ENCODE peak calls at places on chromosomes 2 and 18, in five cellular contexts. One of them, this sample, is unnamed.

GRCh38 chr2:173892341-173892740 is 72.8 kb downstream of the SP3 start:
- DNase-seq in HCT116: no peak
- DNase-seq in GM12878: no peak
- DNase-seq in K562: no peak
- DNase-seq in H1: no peak
- DNase-seq in this sample: no peak

GRCh38 chr2:211846714-211847113 is 691.9 kb downstream of the ERBB4 start:
- DNase-seq in HCT116: no peak
- DNase-seq in K562: no peak
- DNase-seq in GM12878: no peak
- DNase-seq in H1: no peak
- DNase-seq in this sample: no peak

GRCh38 chr2:237714690-237715458 is 83.7 kb upstream of the RBM44 start:
- DNase-seq in K562: no peak
- DNase-seq in GM12878: no peak
- DNase-seq in H1: no peak
- DNase-seq in HCT116: no peak
- DNase-seq in this sample: peak

GRCh38 chr2:31523871-31524492 is 56.8 kb downstream of the SRD5A2 start:
- DNase-seq in H1: no peak
- DNase-seq in GM12878: no peak
- DNase-seq in HCT116: peak
- DNase-seq in K562: peak
- DNase-seq in this sample: peak

GRCh38 chr2:198186257-198186656 is 381.9 kb downstream of the PLCL1 start:
- DNase-seq in K562: no peak
- DNase-seq in HCT116: no peak
- DNase-seq in H1: no peak
- DNase-seq in GM12878: no peak
- DNase-seq in this sample: no peak

GRCh38 chr18:3086865-3087264 is 73.9 kb upstream of the LPIN2 start:
- DNase-seq in H1: no peak
- DNase-seq in GM12878: no peak
- DNase-seq in HCT116: no peak
- DNase-seq in K562: no peak
- DNase-seq in this sample: no peak

GRCh38 chr2:224507789-224508188 is 77.4 kb downstream of the CUL3 start:
- DNase-seq in H1: no peak
- DNase-seq in K562: no peak
- DNase-seq in HCT116: no peak
- DNase-seq in GM12878: no peak
- DNase-seq in this sample: no peak

GRCh38 chr2:224023188-224023587 is 15.9 kb downstream of the SERPINE2 start:
- DNase-seq in H1: no peak
- DNase-seq in HCT116: no peak
- DNase-seq in K562: no peak
- DNase-seq in GM12878: no peak
- DNase-seq in this sample: peak

GRCh38 chr2:208315081-208315788 is 49.2 kb downstream of the PIKFYVE start:
- DNase-seq in H1: no peak
- DNase-seq in HCT116: no peak
- DNase-seq in GM12878: peak
- DNase-seq in K562: no peak
- DNase-seq in this sample: no peak

GRCh38 chr2:1954061-1954460 is 209.7 kb upstream of the PXDN start:
- DNase-seq in HCT116: no peak
- DNase-seq in H1: no peak
- DNase-seq in GM12878: no peak
- DNase-seq in K562: no peak
- DNase-seq in this sample: no peak

GRCh38 chr18:78542204-78542603 is 437.4 kb upstream of the SALL3 start:
- DNase-seq in K562: no peak
- DNase-seq in H1: no peak
- DNase-seq in GM12878: no peak
- DNase-seq in HCT116: no peak
- DNase-seq in this sample: no peak

GRCh38 chr18:3140986-3141639 is 78.7 kb downstream of the MYOM1 start:
- DNase-seq in K562: no peak
- DNase-seq in GM12878: no peak
- DNase-seq in H1: no peak
- DNase-seq in HCT116: no peak
- DNase-seq in this sample: no peak

GRCh38 chr2:9779572-9780264 is 63.6 kb upstream of the TAF1B start:
- DNase-seq in K562: no peak
- DNase-seq in GM12878: no peak
- DNase-seq in HCT116: no peak
- DNase-seq in H1: no peak
- DNase-seq in this sample: no peak

DNA sequence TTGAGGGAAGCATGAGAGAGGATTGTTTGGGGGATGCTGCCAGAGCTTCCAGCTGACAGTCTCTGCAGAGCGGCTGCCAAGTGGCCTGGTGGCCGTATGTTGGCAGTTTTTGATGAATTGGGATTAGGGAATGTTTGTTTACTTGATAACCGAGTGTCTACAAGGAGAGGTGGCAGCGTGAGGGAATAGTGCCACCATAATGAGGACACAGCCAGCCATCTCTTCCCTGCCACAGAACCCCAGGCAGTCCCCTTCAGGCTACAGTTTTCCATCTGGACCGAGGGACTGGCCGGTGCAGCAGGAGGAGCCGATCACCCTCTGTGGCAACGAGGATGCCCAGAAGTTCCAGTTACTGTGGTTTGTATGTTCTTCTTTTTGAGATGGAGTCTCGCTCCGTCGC is 55.2 kb downstream of the TRAPPC12 start:
- DNase-seq in GM12878: no peak
- DNase-seq in H1: no peak
- DNase-seq in K562: no peak
- DNase-seq in HCT116: no peak
- DNase-seq in this sample: no peak
- TF ChIP-seq SP1 in GM12878: no peak
- TF ChIP-seq SP1 in H1: no peak
- TF ChIP-seq SP1 in K562: no peak
- TF ChIP-seq SP1 in HCT116: no peak
- TF ChIP-seq SP1 in this sample: no peak

GRCh38 chr2:175153-175786 is 88.6 kb downstream of the SH3YL1 start:
- DNase-seq in K562: no peak
- DNase-seq in GM12878: no peak
- DNase-seq in H1: no peak
- DNase-seq in HCT116: no peak
- DNase-seq in this sample: peak

GRCh38 chr2:179886-180285 is 83.9 kb downstream of the SH3YL1 start:
- DNase-seq in H1: no peak
- DNase-seq in HCT116: no peak
- DNase-seq in GM12878: no peak
- DNase-seq in K562: no peak
- DNase-seq in this sample: no peak

GRCh38 chr2:176911-177310 is 86.9 kb downstream of the SH3YL1 start:
- DNase-seq in K562: no peak
- DNase-seq in H1: no peak
- DNase-seq in GM12878: no peak
- DNase-seq in HCT116: no peak
- DNase-seq in this sample: peak

GRCh38 chr2:175880-176800 is 87.7 kb downstream of the SH3YL1 start:
- DNase-seq in H1: no peak
- DNase-seq in GM12878: no peak
- DNase-seq in K562: no peak
- DNase-seq in HCT116: no peak
- DNase-seq in this sample: peak

GRCh38 chr2:177733-178132 is 86.1 kb downstream of the SH3YL1 start:
- DNase-seq in HCT116: no peak
- DNase-seq in K562: no peak
- DNase-seq in H1: no peak
- DNase-seq in GM12878: no peak
- DNase-seq in this sample: no peak
- TF ChIP-seq SIN3A in HCT116: no peak
- TF ChIP-seq SIN3A in K562: no peak
- TF ChIP-seq SIN3A in H1: no peak
- TF ChIP-seq SIN3A in GM12878: no peak
- TF ChIP-seq SIN3A in this sample: no peak

GRCh38 chr2:170339324-170339723 is 161.4 kb downstream of the MYO3B start:
- DNase-seq in HCT116: no peak
- DNase-seq in K562: no peak
- DNase-seq in GM12878: no peak
- DNase-seq in H1: no peak
- DNase-seq in this sample: no peak
- TF ChIP-seq SP1 in HCT116: no peak
- TF ChIP-seq SP1 in K562: no peak
- TF ChIP-seq SP1 in GM12878: no peak
- TF ChIP-seq SP1 in H1: no peak
- TF ChIP-seq SP1 in this sample: no peak

GRCh38 chr18:42156266-42156665 is 201.2 kb downstream of the PIK3C3 start:
- DNase-seq in H1: no peak
- DNase-seq in K562: no peak
- DNase-seq in GM12878: no peak
- DNase-seq in HCT116: no peak
- DNase-seq in this sample: no peak

GRCh38 chr18:42157420-42157819 is 202.4 kb downstream of the PIK3C3 start:
- DNase-seq in K562: no peak
- DNase-seq in HCT116: no peak
- DNase-seq in H1: no peak
- DNase-seq in GM12878: no peak
- DNase-seq in this sample: no peak

GRCh38 chr18:42155024-42155423 is 200.0 kb downstream of the PIK3C3 start:
- DNase-seq in H1: no peak
- DNase-seq in K562: no peak
- DNase-seq in GM12878: no peak
- DNase-seq in HCT116: no peak
- DNase-seq in this sample: no peak

GRCh38 chr18:42159146-42159545 is 204.1 kb downstream of the PIK3C3 start:
- DNase-seq in K562: no peak
- DNase-seq in GM12878: no peak
- DNase-seq in H1: no peak
- DNase-seq in HCT116: no peak
- DNase-seq in this sample: peak

GRCh38 chr18:42157878-42158277 is 202.8 kb downstream of the PIK3C3 start:
- DNase-seq in GM12878: no peak
- DNase-seq in K562: no peak
- DNase-seq in H1: no peak
- DNase-seq in HCT116: no peak
- DNase-seq in this sample: no peak
- TF ChIP-seq SIN3A in GM12878: no peak
- TF ChIP-seq SIN3A in K562: no peak
- TF ChIP-seq SIN3A in H1: no peak
- TF ChIP-seq SIN3A in HCT116: no peak
- TF ChIP-seq SIN3A in this sample: no peak

DNA sequence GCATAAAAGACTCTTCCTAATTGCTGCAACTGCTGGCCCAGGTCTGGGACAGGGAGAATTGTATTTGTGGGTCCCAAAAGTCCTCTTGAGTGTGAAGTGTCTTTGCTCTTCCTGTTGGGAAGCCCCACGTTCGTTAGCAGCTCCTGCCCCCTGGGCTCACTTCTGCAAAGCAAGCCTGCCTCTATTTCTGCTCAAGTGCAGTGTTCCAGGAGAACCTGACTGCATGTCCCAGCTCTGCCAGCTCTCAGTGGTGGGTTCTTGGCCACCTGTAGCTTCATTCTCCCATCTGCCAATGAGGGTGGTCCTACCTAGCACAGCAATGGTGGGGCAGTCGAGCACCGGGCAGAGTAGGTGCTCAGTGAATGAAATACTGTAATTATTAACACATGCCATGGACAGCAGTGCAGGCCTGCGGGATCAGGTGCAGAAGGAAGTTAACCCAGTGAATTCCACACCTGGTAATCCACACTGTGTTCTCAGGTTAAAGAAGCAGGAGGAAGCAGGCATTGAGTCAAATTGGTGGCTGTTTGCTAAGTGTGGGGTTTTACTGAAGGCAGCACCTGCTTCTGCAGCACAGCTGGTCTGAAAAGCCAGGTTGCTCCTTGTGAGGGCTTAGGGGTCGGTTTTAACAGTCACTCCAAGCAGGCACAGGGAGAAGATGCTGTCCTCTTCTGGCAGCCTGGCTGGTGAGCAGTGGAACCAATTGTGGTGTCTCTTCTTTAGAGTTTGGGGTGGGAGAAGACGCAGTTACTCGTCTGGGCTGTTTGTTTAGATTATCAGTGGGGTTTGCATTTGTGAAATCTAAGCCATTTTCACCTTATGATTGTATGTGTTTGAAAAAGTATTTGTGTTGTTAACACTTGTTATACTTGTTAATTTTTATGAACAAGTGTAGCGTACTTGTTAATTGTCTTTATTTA is 54.3 kb downstream of the DGKD start:
- DNase-seq in H1: no peak
- DNase-seq in HCT116: no peak
- DNase-seq in GM12878: no peak
- DNase-seq in K562: no peak
- DNase-seq in this sample: no peak
- TF ChIP-seq SP1 in H1: no peak
- TF ChIP-seq SP1 in HCT116: no peak
- TF ChIP-seq SP1 in GM12878: no peak
- TF ChIP-seq SP1 in K562: no peak
- TF ChIP-seq SP1 in this sample: no peak

DNA sequence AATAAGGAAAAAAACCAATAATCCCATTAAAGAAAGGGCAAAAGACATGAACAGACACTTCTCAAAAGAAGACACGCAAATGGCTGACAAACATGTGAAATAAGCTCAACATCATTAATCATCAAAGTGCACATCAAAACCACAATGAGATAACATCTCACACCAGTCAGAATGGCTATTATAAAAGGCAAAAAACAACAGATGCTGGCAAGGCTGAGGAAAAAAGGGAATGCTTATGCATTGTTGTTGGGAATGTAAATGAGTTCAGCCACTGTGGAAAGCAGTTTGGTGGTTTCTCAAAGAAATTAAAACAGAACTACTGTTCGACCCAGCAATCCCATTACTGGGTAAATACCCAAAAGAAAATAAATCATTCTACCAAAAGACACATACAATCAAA is 285.6 kb downstream of the NR4A2 start:
- DNase-seq in HCT116: no peak
- DNase-seq in GM12878: no peak
- DNase-seq in K562: no peak
- DNase-seq in H1: no peak
- DNase-seq in this sample: no peak
- TF ChIP-seq SIN3A in HCT116: no peak
- TF ChIP-seq SIN3A in GM12878: no peak
- TF ChIP-seq SIN3A in K562: no peak
- TF ChIP-seq SIN3A in H1: no peak
- TF ChIP-seq SIN3A in this sample: no peak

DNA sequence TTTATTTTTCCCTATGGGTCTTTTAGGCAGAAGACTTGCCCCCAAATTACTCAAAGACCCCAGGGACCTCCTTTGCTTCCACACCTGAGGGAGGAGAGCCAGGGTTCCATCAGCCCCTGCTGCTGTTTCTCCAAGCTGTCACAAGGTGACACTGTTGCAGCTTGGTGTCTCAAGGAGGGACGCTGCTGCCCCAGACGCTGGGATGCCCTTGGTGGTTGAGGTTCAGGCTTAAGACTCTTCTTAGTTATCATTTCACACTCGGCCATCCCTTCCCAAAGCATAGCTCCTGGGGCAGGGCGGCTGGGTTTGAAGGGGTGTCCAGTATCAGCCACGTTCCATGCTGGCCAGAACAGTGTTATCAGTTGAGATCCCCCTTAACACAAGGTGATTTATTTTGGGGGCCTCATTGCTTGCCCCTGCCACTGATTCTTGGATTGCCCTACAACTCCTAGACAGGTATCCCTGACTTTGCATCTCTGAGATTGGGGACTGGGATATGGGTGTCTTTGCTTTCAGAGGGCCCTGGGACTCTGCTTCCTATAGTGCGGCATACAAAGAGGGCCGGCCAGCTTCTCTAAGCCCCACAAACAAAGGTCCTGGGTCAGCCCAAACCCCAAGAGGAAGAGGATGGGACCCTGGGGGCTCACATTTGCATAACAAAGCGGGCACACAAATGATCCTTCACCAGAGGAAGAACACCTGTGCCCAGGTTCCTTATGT is 22.7 kb downstream of the GPR55 start:
- DNase-seq in K562: peak
- DNase-seq in GM12878: no peak
- DNase-seq in HCT116: peak
- DNase-seq in H1: peak
- DNase-seq in this sample: peak
- TF ChIP-seq SP1 in K562: no peak
- TF ChIP-seq SP1 in GM12878: no peak
- TF ChIP-seq SP1 in HCT116: no peak
- TF ChIP-seq SP1 in H1: peak
- TF ChIP-seq SP1 in this sample: no peak